ENCODE peak calls at places on chromosomes 11 and 22, in five cellular contexts. K is GM12878, Q is K562, X is H1, Y is HepG2. N is an unnamed sample.

GRCh38 chr11:27398413-27398780 is 35.4 kb upstream of the CCDC34 start:
- DNase-seq in K (no peak), Q (no peak), X (no peak), Y (no peak), N (no peak)

GRCh38 chr11:105609341-105609781 is 512 bp upstream of the GRIA4 start:
- DNase-seq in K (no peak), Q (peak; percentile 3), X (peak; percentile 51), Y (peak; percentile 8), N (peak; percentile 38)

GRCh38 chr11:40514124-40514523 is 945.3 kb downstream of the LRRC4C start:
- DNase-seq in K (no peak), Q (no peak), X (no peak), Y (no peak), N (no peak)

GRCh38 chr22:31661851-31662667 is at the start of gene PISD:
- DNase-seq in K (peak; percentile 89), Q (peak; percentile 96), X (peak; percentile 99), Y (peak; percentile 92), N (peak; percentile 98)

GRCh38 chr11:126989942-126990715 is 10.4 kb downstream of the KIRREL3 start:
- DNase-seq in K (no peak), Q (peak; percentile 56), X (peak; percentile 96), Y (peak; percentile 38), N (peak; percentile 94)

GRCh38 chr22:38184788-38185187 is 3.2 kb upstream of the PLA2G6 start:
- DNase-seq in K (no peak), Q (no peak), X (no peak), Y (no peak), N (no peak)

GRCh38 chr22:49372530-49373288 is 455.0 kb downstream of the BRD1 start:
- DNase-seq in K (no peak), Q (peak; percentile 55), X (no peak), Y (peak; percentile 37), N (peak; percentile 26)

GRCh38 chr11:2186669-2187266 is 15.2 kb upstream of the TH start:
- DNase-seq in K (no peak), Q (peak; percentile 18), X (peak; percentile 69), Y (peak; percentile 59), N (peak; percentile 56)

GRCh38 chr11:100753144-100753543 is 66.1 kb downstream of the ARHGAP42 start:
- DNase-seq in K (no peak), Q (no peak), X (peak; percentile 61), Y (no peak), N (peak; percentile 56)

GRCh38 chr22:29780781-29781676 is 13.9 kb downstream of the UQCR10 start:
- DNase-seq in K (no peak), Q (peak; percentile 89), X (no peak), Y (peak; percentile 56), N (no peak)

GRCh38 chr11:122679441-122679840 is 23.9 kb downstream of the UBASH3B start:
- DNase-seq in K (no peak), Q (no peak), X (no peak), Y (no peak), N (no peak)

GRCh38 chr11:29956076-29956556 is 60.7 kb downstream of the KCNA4 start:
- DNase-seq in K (no peak), Q (no peak), X (no peak), Y (no peak), N (no peak)

GRCh38 chr11:34640050-34640971 is 19.4 kb downstream of the EHF start:
- DNase-seq in K (no peak), Q (no peak), X (no peak), Y (peak; percentile 94), N (peak; percentile 13)

GRCh38 chr11:114846040-114846791 is 167.9 kb downstream of the NXPE2 start:
- DNase-seq in K (no peak), Q (peak; percentile 5), X (no peak), Y (no peak), N (no peak)

GRCh38 chr11:95084509-95084908 is 5.1 kb upstream of the ENDOD1 start:
- DNase-seq in K (no peak), Q (peak; percentile 44), X (no peak), Y (no peak), N (no peak)

GRCh38 chr11:112294688-112295340 is 34.2 kb upstream of the PLET1 start:
- DNase-seq in K (no peak), Q (no peak), X (no peak), Y (no peak), N (no peak)

GRCh38 chr22:24156146-24156914 is 25.0 kb upstream of the SUSD2 start:
- DNase-seq in K (no peak), Q (no peak), X (peak; percentile 54), Y (no peak), N (peak; percentile 36)

GRCh38 chr22:35310556-35311550 is 11.2 kb downstream of the TOM1 start:
- DNase-seq in K (no peak), Q (no peak), X (no peak), Y (peak; percentile 68), N (no peak)

GRCh38 chr11:117070016-117070415 is 28.2 kb downstream of the SIK3 start:
- DNase-seq in K (no peak), Q (no peak), X (no peak), Y (no peak), N (no peak)

GRCh38 chr22:25419247-25420113 is 145.0 kb upstream of the GRK3 start:
- DNase-seq in K (peak; percentile 20), Q (peak; percentile 24), X (no peak), Y (peak; percentile 37), N (no peak)

GRCh38 chr22:21961886-21962654 is 9.4 kb upstream of the PPM1F start:
- DNase-seq in K (no peak), Q (no peak), X (no peak), Y (no peak), N (no peak)

GRCh38 chr11:69371731-69372588 is 78.0 kb downstream of the MYEOV start:
- DNase-seq in K (no peak), Q (no peak), X (peak; percentile 32), Y (no peak), N (no peak)

GRCh38 chr11:103648054-103648453 is 388.4 kb upstream of the DDI1 start:
- DNase-seq in K (no peak), Q (no peak), X (no peak), Y (no peak), N (no peak)

GRCh38 chr22:49909476-49910205 is 8.6 kb downstream of the ALG12 start:
- DNase-seq in K (no peak), Q (no peak), X (no peak), Y (no peak), N (no peak)

GRCh38 chr11:109120341-109120740 is 301.6 kb upstream of the C11orf87 start:
- DNase-seq in K (no peak), Q (no peak), X (no peak), Y (no peak), N (no peak)
- TF ChIP-seq SP1 in K (no peak), Q (no peak), X (no peak), Y (no peak), N (no peak)

DNA sequence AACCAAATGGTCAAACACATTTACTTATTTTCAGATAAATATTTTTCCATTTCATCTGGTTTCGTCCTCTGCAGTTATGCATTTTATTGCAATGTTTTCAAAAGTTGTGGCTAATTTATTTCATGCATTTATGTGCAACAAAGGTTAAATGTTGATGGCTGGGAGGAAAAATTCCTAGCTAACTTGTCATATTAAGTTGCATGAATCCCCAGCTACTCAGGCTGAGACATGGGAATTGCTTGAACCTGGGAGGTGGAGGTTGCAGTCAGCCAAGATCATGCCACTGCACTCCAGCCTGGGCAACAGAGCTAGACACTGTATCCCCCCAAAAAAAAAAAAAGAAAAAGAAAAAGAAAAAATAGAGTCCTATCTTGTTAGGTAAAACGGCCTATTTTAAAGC is 1862.4 kb upstream of the RAG2 start:
- DNase-seq in K (no peak), Q (no peak), X (no peak), Y (no peak), N (no peak)
- TF ChIP-seq CREB1 in K (no peak), Q (no peak), X (no peak), Y (no peak), N (no peak)

GRCh38 chr11:119322360-119322739 is 5.4 kb upstream of the MCAM start:
- DNase-seq in K (no peak), Q (peak; percentile 29), X (no peak), Y (no peak), N (no peak)

GRCh38 chr11:119319702-119320592 is 3.0 kb upstream of the MCAM start:
- DNase-seq in K (no peak), Q (peak; percentile 88), X (no peak), Y (no peak), N (no peak)

GRCh38 chr11:119322921-119323531 is 6.1 kb upstream of the MCAM start:
- DNase-seq in K (no peak), Q (no peak), X (no peak), Y (no peak), N (no peak)

GRCh38 chr11:119319136-119319701 is 2.3 kb upstream of the MCAM start:
- DNase-seq in K (no peak), Q (no peak), X (no peak), Y (no peak), N (no peak)

GRCh38 chr11:119320593-119321524 is 3.9 kb upstream of the MCAM start:
- DNase-seq in K (no peak), Q (peak; percentile 84), X (peak; percentile 78), Y (no peak), N (peak; percentile 71)
- TF ChIP-seq ATF3 in K (no peak), Q (no peak), X (no peak), Y (no peak), N (no peak)

GRCh38 chr22:47281126-47282106 is 519.0 kb downstream of the TBC1D22A start:
- DNase-seq in K (no peak), Q (no peak), X (no peak), Y (no peak), N (no peak)
- TF ChIP-seq SP1 in K (no peak), Q (no peak), X (no peak), Y (no peak), N (no peak)